ENCODE peak calls at places on chromosomes 12 and 14, in seven cellular contexts. G is RWPE1, E is endothelial cell, J is epithelial cell of esophagus, R is uterus, H is OCI-LY7, X is lung. O is an unnamed sample.

GRCh38 chr14:76413962-76414665 is 38.2 kb downstream of the ESRRB start:
- DNase-seq in H (no peak), G (no peak), X (no peak), J (no peak), E (no peak), R (no peak), O (no peak)

GRCh38 chr12:111359914-111360276 is 9.0 kb downstream of the PHETA1 start:
- DNase-seq in E (no peak), G (no peak), J (no peak), H (no peak), X (no peak), R (no peak), O (no peak)

GRCh38 chr12:20132818-20133217 is 235.5 kb upstream of the PDE3A start:
- DNase-seq in H (no peak), E (no peak), X (no peak), J (no peak), G (no peak), R (no peak), O (no peak)

GRCh38 chr14:97369901-97370300 is 572.7 kb downstream of the VRK1 start:
- DNase-seq in H (no peak), X (no peak), E (no peak), R (no peak), J (no peak), G (no peak), O (no peak)

GRCh38 chr12:62910549-62911169 is 24.3 kb downstream of the PPM1H start:
- DNase-seq in E (no peak), J (no peak), H (no peak), G (no peak), X (no peak), R (no peak), O (no peak)

GRCh38 chr14:33686856-33687255 is 264.0 kb downstream of the EGLN3 start:
- DNase-seq in E (no peak), R (no peak), G (no peak), X (no peak), J (no peak), H (no peak), O (no peak)

GRCh38 chr12:110639336-110640178 is 25.6 kb downstream of the TCTN1 start:
- DNase-seq in G (peak), H (no peak), E (no peak), J (peak), R (no peak), X (no peak), O (peak)

GRCh38 chr14:72653026-72653425 is 240.9 kb downstream of the DPF3 start:
- DNase-seq in J (no peak), E (no peak), R (no peak), X (no peak), G (no peak), H (no peak), O (no peak)

GRCh38 chr12:104750061-104750460 is 208.0 kb downstream of the SLC41A2 start:
- DNase-seq in X (peak), J (peak), R (no peak), G (peak), E (no peak), H (peak), O (no peak)

GRCh38 chr14:22839159-22839779 is 2.9 kb downstream of the MMP14 start:
- DNase-seq in G (peak), E (no peak), H (no peak), X (no peak), J (peak), R (peak), O (peak)

GRCh38 chr14:26128931-26129674 is 468.7 kb downstream of the NOVA1 start:
- DNase-seq in E (no peak), R (no peak), J (no peak), H (no peak), X (no peak), G (no peak), O (no peak)

GRCh38 chr12:44465139-44465538 is 411.0 kb downstream of the NELL2 start:
- DNase-seq in G (no peak), R (no peak), J (no peak), X (no peak), E (no peak), H (no peak), O (no peak)

GRCh38 chr14:96493178-96493577 is 9.0 kb upstream of the PAPOLA start:
- DNase-seq in J (no peak), R (no peak), H (no peak), E (no peak), X (no peak), G (no peak), O (no peak)

GRCh38 chr12:26631846-26632245 is 201.1 kb downstream of the ITPR2 start:
- DNase-seq in E (no peak), X (no peak), H (no peak), G (no peak), J (no peak), R (no peak), O (no peak)

GRCh38 chr12:84502907-84503787 is 409.5 kb downstream of the SLC6A15 start:
- DNase-seq in J (peak), X (peak), G (peak), H (peak), R (no peak), E (peak), O (peak)

GRCh38 chr12:25755681-25756260 is 202.7 kb upstream of the LMNTD1 start:
- DNase-seq in X (no peak), R (no peak), J (peak), E (no peak), H (no peak), G (peak), O (no peak)

GRCh38 chr12:30797689-30798088 is 42.9 kb upstream of the CAPRIN2 start:
- DNase-seq in E (no peak), J (no peak), G (no peak), H (no peak), R (no peak), X (no peak), O (no peak)

GRCh38 chr12:100127766-100128508 is 14.7 kb downstream of the BLTP3B start:
- DNase-seq in R (peak), E (no peak), J (peak), H (peak), G (peak), X (no peak), O (no peak)

GRCh38 chr12:50246873-50247612 is 36.3 kb downstream of the LIMA1 start:
- DNase-seq in G (peak), E (no peak), J (peak), X (peak), R (peak), H (no peak), O (peak)

GRCh38 chr14:96122496-96122895 is 82.1 kb upstream of the BDKRB2 start:
- DNase-seq in R (peak), X (no peak), J (no peak), E (no peak), H (no peak), G (no peak), O (no peak)

GRCh38 chr12:93957870-93958269 is 190.5 kb upstream of the PLXNC1 start:
- DNase-seq in X (no peak), R (no peak), J (no peak), E (no peak), G (no peak), H (no peak), O (no peak)
- TF ChIP-seq CTCF in X (no peak), R (no peak), J (no peak), E (no peak), G (no peak), H (no peak), O (no peak)

DNA sequence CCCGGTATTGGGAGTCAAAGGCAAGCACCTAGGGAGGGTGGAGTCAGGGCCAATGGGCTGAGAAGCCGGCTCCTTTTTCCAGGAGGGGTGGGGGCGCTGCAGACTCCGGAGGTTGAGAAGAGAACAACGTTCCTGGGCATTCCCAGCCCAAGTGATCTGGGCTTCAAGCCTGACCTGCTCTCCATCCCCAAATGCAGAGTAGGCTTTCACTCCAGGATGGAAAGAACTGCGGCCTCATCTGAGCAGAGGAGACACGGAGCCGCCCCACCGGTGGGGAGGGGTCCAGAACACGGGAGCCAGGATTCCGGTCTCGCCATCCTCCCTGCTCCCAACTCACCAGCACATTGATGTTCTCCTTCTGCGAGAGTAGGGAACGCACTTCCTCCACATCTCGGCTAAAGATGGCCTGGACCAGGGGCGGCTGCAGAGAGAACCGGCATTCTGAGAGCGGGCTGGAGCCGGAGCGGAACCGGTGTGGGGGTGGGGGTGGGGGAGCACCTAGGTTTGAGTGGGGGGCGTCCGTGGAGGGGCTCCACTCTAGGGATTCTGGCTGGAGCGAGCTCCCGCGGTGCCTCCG is 605 bp downstream of the ANKRD52 start:
- DNase-seq in E (peak), J (peak), H (no peak), X (no peak), G (peak), R (no peak), O (no peak)
- TF ChIP-seq CTCF in E (no peak), J (no peak), H (peak), X (no peak), G (no peak), R (no peak), O (no peak)

DNA sequence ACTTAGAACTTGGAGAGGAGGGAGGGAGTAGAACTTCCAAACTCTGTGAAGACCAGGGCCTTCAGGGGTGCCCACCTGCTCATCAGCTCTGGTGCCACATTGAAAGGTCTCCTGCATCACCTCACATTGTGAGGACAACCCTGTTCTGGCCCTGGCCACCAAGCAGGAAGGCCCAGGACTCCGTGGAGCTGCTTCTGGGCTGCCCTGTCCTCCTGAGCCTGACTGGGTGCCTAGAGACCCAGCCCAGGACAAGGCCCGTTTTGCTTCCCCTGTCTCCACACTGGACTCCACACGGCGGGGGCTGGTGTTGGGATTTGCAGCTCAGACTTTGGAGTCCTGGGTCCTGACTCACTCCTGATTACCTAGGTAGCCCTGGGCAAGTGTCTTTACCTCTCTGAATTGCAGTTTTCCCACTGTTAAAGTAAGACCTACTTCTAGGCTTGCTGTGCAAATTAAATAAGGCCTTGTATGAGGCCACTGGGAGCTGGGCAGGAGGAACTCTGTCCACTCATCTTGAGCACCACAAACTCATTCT is 12.5 kb upstream of the KRT82 start:
- DNase-seq in X (no peak), R (no peak), G (no peak), E (no peak), H (no peak), J (peak), O (no peak)
- TF ChIP-seq CTCF in X (no peak), R (no peak), G (no peak), E (no peak), H (no peak), J (no peak), O (no peak)

GRCh38 chr12:108127654-108128053 is 1.4 kb upstream of the WSCD2 start:
- DNase-seq in R (no peak), H (no peak), X (no peak), J (no peak), E (no peak), G (no peak), O (no peak)

GRCh38 chr12:108131035-108131434 is 1.9 kb downstream of the WSCD2 start:
- DNase-seq in R (no peak), X (no peak), G (no peak), E (no peak), J (no peak), H (no peak), O (no peak)

GRCh38 chr12:108126990-108127468 is 2.1 kb upstream of the WSCD2 start:
- DNase-seq in E (no peak), R (peak), J (no peak), G (no peak), X (no peak), H (no peak), O (no peak)

GRCh38 chr12:108128221-108129016 is 669 bp upstream of the WSCD2 start:
- DNase-seq in X (no peak), H (no peak), E (no peak), R (no peak), J (no peak), G (no peak), O (no peak)

GRCh38 chr12:108129017-108129812 is at the start of gene WSCD2:
- DNase-seq in J (peak), R (peak), E (peak), X (no peak), G (peak), H (no peak), O (peak)
- TF ChIP-seq CTCF in J (no peak), R (peak), E (no peak), X (no peak), G (no peak), H (no peak), O (no peak)

GRCh38 chr12:130835011-130835410 is 4.0 kb downstream of the STX2 start:
- DNase-seq in E (no peak), G (no peak), R (no peak), X (no peak), J (no peak), H (no peak), O (no peak)

GRCh38 chr12:130835436-130835835 is 3.6 kb downstream of the STX2 start:
- DNase-seq in R (no peak), H (no peak), X (no peak), E (no peak), G (no peak), J (no peak), O (no peak)

GRCh38 chr12:130838284-130838950 is 633 bp downstream of the STX2 start:
- DNase-seq in H (peak), J (peak), E (peak), G (peak), X (peak), R (peak), O (peak)

GRCh38 chr12:130839770-130840355 is 813 bp upstream of the STX2 start:
- DNase-seq in R (no peak), G (no peak), E (no peak), H (no peak), X (no peak), J (no peak), O (no peak)

GRCh38 chr12:130838951-130839769 is at the start of gene STX2:
- DNase-seq in J (peak), E (peak), H (peak), R (peak), X (peak), G (peak), O (peak)
- TF ChIP-seq CTCF in J (no peak), E (no peak), H (peak), R (peak), X (no peak), G (peak), O (no peak)

GRCh38 chr12:21962821-21963220 is 21.6 kb upstream of the ABCC9 start:
- DNase-seq in H (no peak), R (no peak), E (no peak), G (no peak), X (no peak), J (no peak), O (no peak)
- TF ChIP-seq CTCF in H (no peak), R (no peak), E (no peak), G (no peak), X (no peak), J (no peak), O (no peak)

GRCh38 chr12:12660201-12660600 is 35.8 kb downstream of the GPR19 start:
- DNase-seq in G (no peak), E (no peak), H (no peak), R (no peak), J (no peak), X (no peak), O (no peak)

GRCh38 chr12:12648951-12649650 is 37.4 kb downstream of the CREBL2 start:
- DNase-seq in E (no peak), R (no peak), H (no peak), X (no peak), G (no peak), J (no peak), O (no peak)

GRCh38 chr12:12653922-12654321 is 42.1 kb downstream of the GPR19 start:
- DNase-seq in H (no peak), E (no peak), X (no peak), J (no peak), R (no peak), G (no peak), O (no peak)

GRCh38 chr12:12651752-12652151 is 40.1 kb downstream of the CREBL2 start:
- DNase-seq in E (no peak), H (no peak), G (no peak), J (no peak), X (no peak), R (no peak), O (no peak)

GRCh38 chr12:12655061-12655460 is 40.9 kb downstream of the GPR19 start:
- DNase-seq in R (no peak), H (no peak), G (no peak), J (no peak), E (no peak), X (no peak), O (no peak)
- TF ChIP-seq CTCF in R (no peak), H (no peak), G (no peak), J (no peak), E (no peak), X (no peak), O (no peak)

GRCh38 chr12:122500685-122501488 is at the start of gene ZCCHC8:
- DNase-seq in J (peak), R (peak), H (peak), E (peak), G (peak), X (peak), O (peak)
- TF ChIP-seq CTCF in J (no peak), R (peak), H (peak), E (no peak), G (no peak), X (no peak), O (peak)

O was measured in GM13977.